ENCODE peak calls at places on chromosomes 7 and 10, in five cellular contexts. L, B, A, P and K are unnamed samples. For H3K9me3, the result is how much of the 10 kb centered on the place peaks cover.

GRCh38 chr7:128031901-128032604 is 816 bp upstream of the LRRC4 start:
- DNase-seq in L (peak), B (peak), P (no peak), A (peak), K (peak)

GRCh38 chr7:79462334-79462733 is 8.9 kb upstream of the MAGI2 start:
- DNase-seq in A (no peak), B (no peak), P (no peak), L (no peak), K (no peak)

GRCh38 chr7:101288439-101288838 is 33.2 kb downstream of the IFT22 start:
- DNase-seq in L (no peak), B (no peak), A (no peak), P (no peak), K (no peak)

GRCh38 chr7:1105189-1105588 is 17.3 kb downstream of the GPER1 start:
- DNase-seq in P (no peak), B (no peak), A (no peak), L (no peak), K (no peak)

GRCh38 chr7:30796105-30796869 is 25.1 kb downstream of the MINDY4 start:
- DNase-seq in P (no peak), B (no peak), L (peak), A (no peak), K (no peak)

GRCh38 chr10:26931223-26931622 is 70.5 kb upstream of the ABI1 start:
- DNase-seq in B (peak), A (no peak), L (peak), P (no peak), K (no peak)

GRCh38 chr10:101060951-101061813 is 607 bp upstream of the KAZALD1 start:
- DNase-seq in A (peak), L (peak), P (peak), B (peak), K (peak)

GRCh38 chr10:88147000-88147798 is 283.8 kb downstream of the PTEN start:
- DNase-seq in L (no peak), P (no peak), B (peak), A (no peak), K (no peak)

GRCh38 chr10:91409069-91409868 is 875 bp upstream of the HECTD2 start:
- DNase-seq in L (peak), B (peak), P (peak), A (peak), K (peak)

GRCh38 chr7:107870427-107871000 is 20.5 kb upstream of the DLD start:
- DNase-seq in B (no peak), P (no peak), A (no peak), L (no peak), K (no peak)

GRCh38 chr7:53596230-53596629 is 560.8 kb downstream of the POM121L12 start:
- DNase-seq in P (no peak), B (no peak), A (no peak), L (peak), K (no peak)

GRCh38 chr10:106111241-106111640 is 1053.3 kb downstream of the SORCS1 start:
- DNase-seq in B (no peak), L (peak), P (no peak), A (no peak), K (no peak)

GRCh38 chr7:92415225-92415624 is 32.1 kb upstream of the GATAD1 start:
- DNase-seq in B (no peak), L (no peak), P (no peak), A (no peak), K (no peak)

GRCh38 chr7:134212576-134213546 is 85.7 kb downstream of the LRGUK start:
- DNase-seq in B (peak), P (no peak), L (no peak), A (no peak), K (no peak)

GRCh38 chr10:21525367-21526183 is at the start of gene SKIDA1:
- DNase-seq in P (no peak), L (peak), B (peak), A (peak), K (peak)

GRCh38 chr10:8225232-8225631 is 170.7 kb downstream of the GATA3 start:
- DNase-seq in A (no peak), B (no peak), L (no peak), P (no peak), K (no peak)

GRCh38 chr7:102292813-102293798 is 6.4 kb downstream of the SH2B2 start:
- DNase-seq in P (no peak), L (no peak), B (no peak), A (no peak), K (no peak)

GRCh38 chr7:107035446-107035845 is 9.1 kb upstream of the PRKAR2B start:
- DNase-seq in B (no peak), P (no peak), A (no peak), L (peak), K (no peak)

GRCh38 chr10:48453451-48454301 is 147.2 kb downstream of the MAPK8 start:
- DNase-seq in P (no peak), B (no peak), A (no peak), L (no peak), K (no peak)

GRCh38 chr10:29304259-29305030 is 15.6 kb downstream of the LYZL1 start:
- DNase-seq in B (peak), P (no peak), A (no peak), L (peak), K (no peak)

DNA sequence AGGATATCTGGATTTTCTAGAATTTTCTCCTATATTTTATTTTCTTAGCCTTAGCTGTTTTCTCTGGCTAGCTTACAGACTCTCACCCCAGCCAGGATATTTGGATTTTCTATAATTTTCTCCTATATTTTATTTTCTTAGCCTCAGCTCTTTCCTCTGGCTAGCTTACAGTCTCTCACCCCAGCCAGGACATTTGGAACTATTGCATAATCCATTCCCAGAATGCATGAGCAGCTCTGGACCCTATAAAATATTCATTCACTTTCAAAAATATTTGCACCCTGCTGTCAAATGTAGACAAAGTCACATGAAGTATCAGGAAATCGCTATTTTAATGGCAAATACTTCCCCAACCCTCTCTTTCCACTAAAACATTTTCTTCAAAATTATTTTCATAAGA is 298.9 kb downstream of the DNAJB6 start:
- DNase-seq in P (no peak), L (no peak), B (no peak), A (no peak), K (no peak)
- H3K9me3 ChIP-seq in P (under half), L (under half), B (under half), A (under half), K (under half)

GRCh38 chr10:130428936-130429335 is 292.7 kb downstream of the GLRX3 start:
- DNase-seq in P (no peak), A (no peak), L (no peak), B (no peak), K (no peak)
- H3K9me3 ChIP-seq in P (under half), A (under half), L (under half), B (under half), K (under half)

GRCh38 chr10:74238031-74238431 is 87.0 kb downstream of the ADK start:
- DNase-seq in P (no peak), A (no peak), B (no peak), L (no peak), K (no peak)
- H3K9me3 ChIP-seq in P (under half), A (under half), B (under half), L (under half), K (under half)

DNA sequence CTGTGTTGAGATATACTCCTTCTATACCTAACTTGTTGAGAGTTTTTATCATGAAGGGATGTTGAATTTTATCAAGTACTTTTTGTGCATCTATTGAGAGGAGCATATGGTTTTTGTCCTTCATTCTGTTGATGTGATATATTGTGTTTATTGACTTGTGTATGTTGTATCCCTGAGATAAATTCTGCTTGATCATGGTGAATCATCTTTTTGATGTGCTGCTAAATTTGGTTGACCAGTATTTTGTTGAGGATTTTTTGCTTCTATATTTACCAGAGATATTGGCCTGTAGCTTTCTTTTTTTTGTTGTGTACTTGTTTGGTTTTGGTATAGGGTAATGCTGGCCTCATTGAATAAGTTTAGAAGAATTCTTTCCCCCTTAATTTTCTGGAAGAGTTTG is 32.4 kb downstream of the NEURL1 start:
- DNase-seq in L (no peak), P (no peak), A (no peak), B (no peak), K (no peak)
- H3K9me3 ChIP-seq in L (under half), P (under half), A (under half), B (under half), K (under half)

GRCh38 chr10:15472008-15472407 is 100.9 kb upstream of the FAM171A1 start:
- DNase-seq in L (no peak), B (no peak), A (no peak), P (no peak), K (no peak)
- H3K9me3 ChIP-seq in L (under half), B (under half), A (under half), P (under half), K (under half)

GRCh38 chr7:148328906-148329305 is 261.7 kb upstream of the C7orf33 start:
- DNase-seq in B (no peak), A (no peak), P (no peak), L (no peak), K (no peak)
- H3K9me3 ChIP-seq in B (under half), A (under half), P (under half), L (under half), K (under half)

GRCh38 chr10:130551676-130552075 is 415.5 kb downstream of the GLRX3 start:
- DNase-seq in A (no peak), L (no peak), P (no peak), B (no peak), K (no peak)
- H3K9me3 ChIP-seq in A (under half), L (under half), P (under half), B (under half), K (under half)

GRCh38 chr10:131068760-131069159 is 242.8 kb downstream of the TCERG1L start:
- DNase-seq in L (no peak), B (no peak), P (peak), A (no peak), K (no peak)

GRCh38 chr10:131068311-131068710 is 243.2 kb downstream of the TCERG1L start:
- DNase-seq in A (no peak), P (peak), B (no peak), L (no peak), K (no peak)

GRCh38 chr10:131065673-131066331 is 245.7 kb downstream of the TCERG1L start:
- DNase-seq in P (no peak), L (no peak), B (no peak), A (no peak), K (no peak)

GRCh38 chr10:131070856-131071255 is 240.7 kb downstream of the TCERG1L start:
- DNase-seq in L (no peak), B (no peak), A (no peak), P (peak), K (no peak)

GRCh38 chr10:131067690-131068089 is 243.8 kb downstream of the TCERG1L start:
- DNase-seq in P (peak), B (no peak), L (no peak), A (no peak), K (no peak)
- H3K9me3 ChIP-seq in P (under half), B (under half), L (under half), A (under half), K (under half)

GRCh38 chr7:158473238-158473637 is 114.4 kb downstream of the PTPRN2 start:
- DNase-seq in B (no peak), A (no peak), L (no peak), P (no peak), K (no peak)
- H3K9me3 ChIP-seq in B (under half), A (under half), L (under half), P (under half), K (under half)

DNA sequence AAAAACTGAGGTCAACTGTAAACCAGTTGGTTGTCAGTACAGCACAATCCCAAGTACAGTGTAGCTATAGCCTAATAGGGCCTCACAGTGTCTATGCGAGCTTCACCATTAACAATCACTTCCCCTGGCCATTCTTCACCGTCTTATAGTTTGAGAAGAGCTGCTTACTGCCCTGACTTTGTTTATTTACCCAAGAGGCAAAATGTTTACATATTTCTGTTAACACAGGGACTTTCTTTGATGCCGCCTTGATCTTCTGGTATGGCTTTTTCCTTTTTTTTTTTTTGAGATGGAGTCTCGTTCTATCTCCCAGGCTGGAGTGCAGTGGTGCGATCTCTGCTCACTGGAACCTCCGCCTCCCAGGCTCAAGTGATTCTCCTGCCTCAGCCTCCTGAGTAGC is 3.3 kb downstream of the MYOF start:
- DNase-seq in L (no peak), P (no peak), A (no peak), B (no peak), K (no peak)
- H3K9me3 ChIP-seq in L (under half), P (under half), A (under half), B (under half), K (under half)